ENCODE peak calls at places on chromosome 2, in nine cellular contexts. N, X, U, S, L, A, J, P and K are unnamed samples.

GRCh38 chr2:166727105-166727504 is 161.2 kb upstream of the XIRP2 start:
- DNase-seq in U (no peak), P (no peak), L (no peak), S (no peak), J (no peak), A (no peak), N (no peak), X (no peak), K (no peak)

GRCh38 chr2:176392125-176392704 is 123.0 kb downstream of the MTX2 start:
- DNase-seq in U (no peak), J (no peak), A (no peak), N (no peak), X (no peak), L (no peak), P (no peak), S (peak), K (peak)

GRCh38 chr2:236346366-236346765 is 82.2 kb upstream of the ASB18 start:
- DNase-seq in U (no peak), A (no peak), J (no peak), S (no peak), X (no peak), P (no peak), N (no peak), L (no peak), K (no peak)

GRCh38 chr2:240187989-240188590 is 47.6 kb upstream of the OTOS start:
- DNase-seq in L (no peak), N (no peak), U (no peak), A (no peak), J (no peak), X (no peak), S (no peak), P (peak), K (no peak)

GRCh38 chr2:31888550-31888949 is 122.3 kb downstream of the MEMO1 start:
- DNase-seq in N (no peak), J (no peak), U (peak), S (peak), X (no peak), P (no peak), L (no peak), A (no peak), K (no peak)

GRCh38 chr2:23404426-23404825 is 19.4 kb downstream of the KLHL29 start:
- DNase-seq in A (no peak), L (peak), J (no peak), X (no peak), P (no peak), S (peak), N (no peak), U (peak), K (peak)

GRCh38 chr2:42132066-42132965 is 36.8 kb upstream of the EML4 start:
- DNase-seq in S (peak), L (no peak), J (no peak), N (no peak), U (peak), P (no peak), X (no peak), A (no peak), K (peak)

GRCh38 chr2:25473131-25473530 is 131.4 kb upstream of the DNMT3A start:
- DNase-seq in A (no peak), N (no peak), P (no peak), U (peak), L (no peak), S (no peak), J (no peak), X (no peak), K (no peak)

GRCh38 chr2:22947741-22948140 is 437.2 kb upstream of the KLHL29 start:
- DNase-seq in U (no peak), X (no peak), N (no peak), S (no peak), L (no peak), A (no peak), P (no peak), J (no peak), K (no peak)